ENCODE peak calls at places on chromosomes 11 and 22, in six cellular contexts. S is hepatocyte, N is ascending aorta, R is MM.1S, F is body of pancreas, Y is brain microvascular endothelial cell. V is an unnamed sample.

GRCh38 chr22:37690901-37691504 is 4.9 kb downstream of the NOL12 start:
- DNase-seq in R (no peak), F (no peak), N (no peak), S (no peak), Y (no peak), V (no peak)

GRCh38 chr11:78195917-78196545 is 7.3 kb downstream of the USP35 start:
- DNase-seq in N (no peak), R (no peak), F (peak; percentile 4), Y (no peak), S (no peak), V (no peak)

GRCh38 chr22:46861468-46861867 is 99.0 kb downstream of the TBC1D22A start:
- DNase-seq in F (no peak), Y (no peak), N (no peak), S (no peak), R (no peak), V (no peak)

GRCh38 chr22:42878561-42879305 is 21.7 kb upstream of the ARFGAP3 start:
- DNase-seq in R (no peak), S (no peak), F (no peak), Y (no peak), N (no peak), V (no peak)

GRCh38 chr11:61095022-61095421 is 7.3 kb upstream of the CD5 start:
- DNase-seq in Y (no peak), S (no peak), N (no peak), R (no peak), F (no peak), V (no peak)

GRCh38 chr11:57222239-57222638 is 14.8 kb downstream of the APLNR start:
- DNase-seq in Y (no peak), R (no peak), F (no peak), N (no peak), S (no peak), V (no peak)

GRCh38 chr11:111018571-111018970 is 227.0 kb upstream of the POU2AF2 start:
- DNase-seq in S (no peak), N (no peak), R (no peak), F (no peak), Y (no peak), V (no peak)

GRCh38 chr22:46213052-46213451 is 37.0 kb downstream of the CDPF1 start:
- DNase-seq in S (no peak), R (no peak), N (no peak), Y (no peak), F (no peak), V (no peak)

GRCh38 chr11:102293873-102294601 is 23.2 kb upstream of the BIRC3 start:
- DNase-seq in F (no peak), R (peak; percentile 83), S (peak; percentile 63), N (no peak), Y (peak; percentile 39), V (peak; percentile 64)

GRCh38 chr11:112652786-112653390 is 308.3 kb upstream of the NCAM1 start:
- DNase-seq in Y (no peak), N (no peak), F (no peak), S (no peak), R (no peak), V (no peak)

GRCh38 chr11:8084352-8084751 is 3.3 kb downstream of the TUB start:
- DNase-seq in N (no peak), Y (no peak), F (no peak), S (no peak), R (no peak), V (no peak)

GRCh38 chr11:13287681-13288080 is 10.1 kb downstream of the BMAL1 start:
- DNase-seq in F (no peak), R (no peak), S (no peak), N (no peak), Y (no peak), V (no peak)

GRCh38 chr22:45516923-45517675 is 14.4 kb downstream of the FBLN1 start:
- DNase-seq in R (no peak), N (no peak), Y (peak; percentile 65), F (peak; percentile 28), S (no peak), V (no peak)

GRCh38 chr11:115918579-115918978 is 414.4 kb upstream of the CADM1 start:
- DNase-seq in Y (no peak), F (no peak), N (no peak), S (no peak), R (no peak), V (no peak)

GRCh38 chr22:39530692-39531331 is 1.7 kb downstream of the RPS19BP1 start:
- DNase-seq in S (peak; percentile 68), Y (peak; percentile 32), N (no peak), R (peak; percentile 60), F (no peak), V (no peak)

GRCh38 chr11:122215244-122215992 is 99.4 kb upstream of the BLID start:
- DNase-seq in S (peak; percentile 81), Y (peak; percentile 98), F (peak; percentile 80), N (peak; percentile 89), R (peak; percentile 66), V (peak; percentile 64)

GRCh38 chr11:86152006-86152862 is 83.3 kb upstream of the PICALM start:
- DNase-seq in Y (no peak), S (no peak), F (peak; percentile 18), R (peak; percentile 15), N (no peak), V (no peak)

GRCh38 chr22:17807571-17808410 is 33.5 kb upstream of the BID start:
- DNase-seq in N (no peak), F (no peak), Y (no peak), S (no peak), R (no peak), V (no peak)

GRCh38 chr11:114379394-114380069 is 20.8 kb downstream of the C11orf71 start:
- DNase-seq in Y (no peak), S (no peak), R (no peak), N (no peak), F (no peak), V (no peak)

GRCh38 chr11:57668467-57668890 is 565 bp downstream of the ZDHHC5 start:
- DNase-seq in N (no peak), F (no peak), R (peak; percentile 45), S (no peak), Y (no peak), V (no peak)

GRCh38 chr11:74492084-74492483 is 1.4 kb downstream of the LIPT2 start:
- DNase-seq in R (no peak), S (no peak), N (no peak), Y (no peak), F (no peak), V (no peak)

GRCh38 chr11:10900686-10901415 is 43.0 kb upstream of the ZBED5 start:
- DNase-seq in R (no peak), Y (no peak), S (no peak), F (no peak), N (no peak), V (no peak)

GRCh38 chr22:50045211-50046018 is 12.7 kb downstream of the TTLL8 start:
- DNase-seq in N (no peak), R (no peak), F (no peak), S (peak; percentile 5), Y (no peak), V (no peak)

DNA sequence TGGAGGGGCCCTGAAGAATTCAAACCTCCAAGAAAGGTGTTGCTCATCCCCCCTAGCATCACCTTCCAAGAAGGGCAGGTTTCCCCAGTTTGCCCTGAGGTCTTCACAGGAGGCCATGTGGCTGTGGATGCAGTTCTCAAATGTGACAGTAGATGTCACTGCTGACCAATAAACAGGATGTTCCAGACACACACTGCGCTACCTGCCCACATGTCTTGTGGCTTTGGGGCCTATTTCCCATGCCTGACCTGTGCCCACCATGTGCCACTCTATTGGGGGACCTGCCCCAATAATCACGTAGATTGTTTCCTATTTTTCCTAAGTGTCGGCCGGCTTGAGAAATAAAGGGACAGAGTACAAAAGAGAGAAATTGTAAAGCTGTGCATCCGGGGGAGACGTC is 4.5 kb downstream of the GSTT2 start:
- DNase-seq in N (no peak), R (peak; percentile 22), Y (no peak), S (no peak), F (peak; percentile 70), V (peak; percentile 20)
- TF ChIP-seq CTCF in N (peak; percentile 60), R (peak; percentile 58), Y (peak; percentile 78), S (no peak), F (no peak), V (peak; percentile 54)

GRCh38 chr11:21927628-21928027 is 265.3 kb upstream of the ANO5 start:
- DNase-seq in F (peak; percentile 7), R (no peak), Y (no peak), S (no peak), N (no peak), V (no peak)

GRCh38 chr11:21931436-21932101 is 261.3 kb upstream of the ANO5 start:
- DNase-seq in N (no peak), S (no peak), F (no peak), R (no peak), Y (no peak), V (no peak)

GRCh38 chr11:21928834-21929233 is 264.1 kb upstream of the ANO5 start:
- DNase-seq in R (no peak), Y (no peak), N (no peak), S (no peak), F (no peak), V (no peak)

DNA sequence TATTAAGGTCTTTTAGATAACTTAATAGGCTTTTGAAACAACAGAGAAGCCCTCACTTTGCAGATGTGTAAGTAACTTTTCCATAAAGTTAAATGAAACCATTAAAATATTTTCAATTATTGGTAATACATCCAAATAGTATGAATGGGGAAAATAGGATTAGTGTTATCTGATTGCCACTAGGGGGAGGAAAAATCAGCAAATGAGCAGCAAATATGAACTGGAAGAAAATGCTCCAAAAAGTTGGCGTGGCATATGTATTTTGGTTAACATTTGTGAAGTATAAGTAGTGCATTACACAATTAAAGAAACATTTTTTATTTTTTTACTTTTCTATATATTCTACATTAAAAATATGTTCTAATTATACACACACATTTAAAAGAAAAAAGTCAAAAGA is 259.8 kb upstream of the ANO5 start:
- DNase-seq in F (no peak), N (no peak), R (peak; percentile 12), Y (no peak), S (no peak), V (no peak)
- TF ChIP-seq CTCF in F (peak; percentile 50), N (peak; percentile 34), R (peak; percentile 38), Y (no peak), S (peak; percentile 43), V (peak; percentile 36)

GRCh38 chr22:24117942-24118341 is 63.3 kb upstream of the SUSD2 start:
- DNase-seq in Y (no peak), R (no peak), N (no peak), F (no peak), S (no peak), V (no peak)
- TF ChIP-seq CTCF in Y (peak; percentile 17), R (peak; percentile 11), N (no peak), F (no peak), S (no peak), V (no peak)

GRCh38 chr11:118014022-118014421 is 27.8 kb downstream of the IL10RA start:
- DNase-seq in F (no peak), R (no peak), Y (no peak), N (no peak), S (no peak), V (no peak)

GRCh38 chr11:118015385-118015841 is 29.2 kb downstream of the IL10RA start:
- DNase-seq in S (no peak), F (no peak), R (no peak), N (no peak), Y (no peak), V (no peak)

GRCh38 chr11:118010738-118011461 is 24.7 kb downstream of the IL10RA start:
- DNase-seq in S (no peak), N (peak; percentile 74), Y (no peak), F (no peak), R (peak; percentile 72), V (peak; percentile 90)

GRCh38 chr11:118009821-118010737 is 23.9 kb downstream of the IL10RA start:
- DNase-seq in Y (no peak), N (no peak), R (no peak), F (no peak), S (no peak), V (no peak)

GRCh38 chr11:118012083-118012669 is 26.0 kb downstream of the IL10RA start:
- DNase-seq in Y (no peak), R (peak; percentile 45), F (no peak), S (peak; percentile 79), N (peak; percentile 71), V (no peak)
- TF ChIP-seq CTCF in Y (no peak), R (no peak), F (no peak), S (no peak), N (no peak), V (no peak)

V was measured in GM10248.